ENCODE peak calls at places on chromosomes 16 and 17, in eight cellular contexts. M is CD4-positive, CD25-positive, alpha-beta regulatory T cell; P is lower leg skin; G is astrocyte of the spinal cord; T is activated naive CD4-positive, alpha-beta T cell treated with anti-CD3 and anti-CD28 coated beads for 36 hours; I is stimulated activated CD8-positive, alpha-beta memory T cell treated with anti-CD3 and anti-CD28 coated beads, Interleukin-4, amount 100 ng/mL, for 4 hours; S is left ventricle myocardium inferior; F is AG09319. Q is an unnamed sample.

GRCh38 chr16:56288019-56288418 is 96.7 kb downstream of the GNAO1 start:
- DNase-seq in M (no peak), P (no peak), G (no peak), T (no peak), I (no peak), S (no peak), F (no peak), Q (no peak)

GRCh38 chr17:81080056-81080455 is 45.1 kb downstream of the BAIAP2 start:
- DNase-seq in M (no peak), P (no peak), G (no peak), T (no peak), I (no peak), S (no peak), F (no peak), Q (no peak)

GRCh38 chr17:80030730-80031410 is 4.8 kb downstream of the TBC1D16 start:
- DNase-seq in M (no peak), P (no peak), G (no peak), T (no peak), I (no peak), S (no peak), F (no peak), Q (peak)

GRCh38 chr17:7191571-7192270 is 12.6 kb upstream of the ASGR1 start:
- DNase-seq in M (no peak), P (no peak), G (no peak), T (peak), I (no peak), S (no peak), F (no peak), Q (no peak)

GRCh38 chr17:39746145-39746461 is 8.4 kb downstream of the GRB7 start:
- DNase-seq in M (no peak), P (no peak), G (no peak), T (no peak), I (no peak), S (no peak), F (no peak), Q (no peak)

GRCh38 chr16:79451196-79451816 is 149.2 kb downstream of the MAF start:
- DNase-seq in M (no peak), P (no peak), G (no peak), T (no peak), I (no peak), S (no peak), F (no peak), Q (no peak)

GRCh38 chr16:86377251-86378022 is 132.9 kb upstream of the FOXF1 start:
- DNase-seq in M (no peak), P (no peak), G (no peak), T (no peak), I (no peak), S (no peak), F (no peak), Q (no peak)

GRCh38 chr17:32588982-32589381 is 102.2 kb downstream of the CDK5R1 start:
- DNase-seq in M (no peak), P (no peak), G (no peak), T (no peak), I (no peak), S (no peak), F (no peak), Q (no peak)

GRCh38 chr17:2853722-2854580 is 57.7 kb downstream of the RAP1GAP2 start:
- DNase-seq in M (no peak), P (no peak), G (no peak), T (peak), I (no peak), S (peak), F (no peak), Q (no peak)

GRCh38 chr16:30741461-30741914 is 6.7 kb upstream of the PHKG2 start:
- DNase-seq in M (no peak), P (no peak), G (peak), T (no peak), I (no peak), S (no peak), F (no peak), Q (peak)

GRCh38 chr16:9351440-9351839 is 260.0 kb downstream of the HAPSTR1 start:
- DNase-seq in M (no peak), P (peak), G (no peak), T (no peak), I (no peak), S (no peak), F (no peak), Q (no peak)

GRCh38 chr16:89051521-89052166 is 42.0 kb upstream of the ACSF3 start:
- DNase-seq in M (no peak), P (no peak), G (no peak), T (no peak), I (no peak), S (no peak), F (no peak), Q (no peak)